ENCODE peak calls at places on chromosomes 13 and 19, in five cellular contexts. One of them, this sample, is unnamed.

GRCh38 chr19:50969413-50969760 is at the start of gene KLK6:
- DNase-seq in HFFc6: no peak
- DNase-seq in memory B cell: no peak
- DNase-seq in ELF-1: peak
- DNase-seq in cardiac muscle cell: no peak
- DNase-seq in this sample: peak

GRCh38 chr19:33677745-33678426 is 56.1 kb downstream of the CHST8 start:
- DNase-seq in HFFc6: no peak
- DNase-seq in memory B cell: no peak
- DNase-seq in ELF-1: peak
- DNase-seq in cardiac muscle cell: peak
- DNase-seq in this sample: no peak

GRCh38 chr19:49271080-49271753 is 53.8 kb downstream of the SLC6A16 start:
- DNase-seq in HFFc6: no peak
- DNase-seq in memory B cell: no peak
- DNase-seq in ELF-1: no peak
- DNase-seq in cardiac muscle cell: no peak
- DNase-seq in this sample: no peak

GRCh38 chr13:103431880-103432279 is 365.7 kb upstream of the SLC10A2 start:
- DNase-seq in HFFc6: no peak
- DNase-seq in memory B cell: no peak
- DNase-seq in ELF-1: no peak
- DNase-seq in cardiac muscle cell: no peak
- DNase-seq in this sample: no peak

GRCh38 chr13:35791191-35791902 is 314.9 kb upstream of the MAB21L1 start:
- DNase-seq in HFFc6: peak
- DNase-seq in memory B cell: no peak
- DNase-seq in ELF-1: no peak
- DNase-seq in cardiac muscle cell: no peak
- DNase-seq in this sample: no peak

GRCh38 chr13:94947392-94947791 is 235.0 kb upstream of the SOX21 start:
- DNase-seq in HFFc6: no peak
- DNase-seq in memory B cell: no peak
- DNase-seq in ELF-1: no peak
- DNase-seq in cardiac muscle cell: no peak
- DNase-seq in this sample: no peak

GRCh38 chr19:38975214-38975860 is at the start of gene FBXO17:
- DNase-seq in HFFc6: peak
- DNase-seq in memory B cell: peak
- DNase-seq in ELF-1: peak
- DNase-seq in cardiac muscle cell: peak
- DNase-seq in this sample: peak

GRCh38 chr19:31260171-31260933 is 88.9 kb downstream of the TSHZ3 start:
- DNase-seq in HFFc6: no peak
- DNase-seq in memory B cell: no peak
- DNase-seq in ELF-1: no peak
- DNase-seq in cardiac muscle cell: no peak
- DNase-seq in this sample: no peak

GRCh38 chr13:61994174-61994573 is 578.5 kb upstream of the PCDH20 start:
- DNase-seq in HFFc6: no peak
- DNase-seq in memory B cell: no peak
- DNase-seq in ELF-1: no peak
- DNase-seq in cardiac muscle cell: no peak
- DNase-seq in this sample: no peak

GRCh38 chr13:104327217-104327616 is 1261.0 kb upstream of the SLC10A2 start:
- DNase-seq in HFFc6: no peak
- DNase-seq in memory B cell: no peak
- DNase-seq in ELF-1: no peak
- DNase-seq in cardiac muscle cell: no peak
- DNase-seq in this sample: no peak

This sample was measured in sciatic nerve.